ENCODE peak calls at places on chromosomes 2 and 18, in seven cellular contexts. G is HCT116, D is H1, S is K562, I is SK-N-SH, A is HepG2, C is GM12878. J is an unnamed sample. For H3K4me1, the result is how much of the 10 kb centered on the place peaks cover.

GRCh38 chr2:106584304-106584954 is 97.3 kb downstream of the CD8B2 start:
- DNase-seq in G (no peak), D (no peak), S (no peak), I (no peak), A (no peak), C (no peak), J (no peak)

GRCh38 chr2:30373881-30374302 is 73.2 kb upstream of the LCLAT1 start:
- DNase-seq in G (peak), D (no peak), S (no peak), I (no peak), A (no peak), C (no peak), J (no peak)

GRCh38 chr2:127423476-127423840 is 5.2 kb downstream of the PROC start:
- DNase-seq in G (no peak), D (no peak), S (no peak), I (peak), A (no peak), C (no peak), J (no peak)

GRCh38 chr18:76875390-76876330 is 53.3 kb downstream of the ZNF236 start:
- DNase-seq in G (peak), D (no peak), S (peak), I (peak), A (peak), C (no peak), J (peak)

GRCh38 chr2:65782996-65783650 is 350.7 kb upstream of the SPRED2 start:
- DNase-seq in G (no peak), D (no peak), S (no peak), I (no peak), A (no peak), C (no peak), J (no peak)

GRCh38 chr2:186460465-186460864 is 25.6 kb upstream of the ZC3H15 start:
- DNase-seq in G (no peak), D (no peak), S (peak), I (peak), A (peak), C (no peak), J (peak)

GRCh38 chr2:46187112-46187618 is 110.0 kb upstream of the EPAS1 start:
- DNase-seq in G (no peak), D (no peak), S (no peak), I (no peak), A (peak), C (peak), J (no peak)

GRCh38 chr18:11741505-11742145 is 52.6 kb downstream of the GNAL start:
- DNase-seq in G (peak), D (no peak), S (peak), I (peak), A (peak), C (no peak), J (no peak)

GRCh38 chr2:23529659-23530058 is 144.7 kb downstream of the KLHL29 start:
- DNase-seq in G (no peak), D (no peak), S (no peak), I (no peak), A (no peak), C (no peak), J (no peak)

GRCh38 chr18:7873316-7873715 is 306.2 kb downstream of the PTPRM start:
- DNase-seq in G (no peak), D (no peak), S (no peak), I (no peak), A (no peak), C (no peak), J (no peak)

GRCh38 chr2:113173563-113174368 is at the start of gene PSD4:
- DNase-seq in G (no peak), D (no peak), S (peak), I (no peak), A (no peak), C (peak), J (no peak)

GRCh38 chr2:44741507-44741906 is 200.0 kb upstream of the SIX3 start:
- DNase-seq in G (no peak), D (no peak), S (no peak), I (no peak), A (peak), C (no peak), J (no peak)

GRCh38 chr2:165281387-165281786 is 42.2 kb downstream of the SCN2A start:
- DNase-seq in G (no peak), D (no peak), S (no peak), I (no peak), A (no peak), C (no peak), J (no peak)

GRCh38 chr18:9475643-9476580 is 599 bp downstream of the RALBP1 start:
- DNase-seq in G (no peak), D (no peak), S (peak), I (peak), A (no peak), C (no peak), J (no peak)

GRCh38 chr2:101751276-101751675 is 53.8 kb downstream of the MAP4K4 start:
- DNase-seq in G (no peak), D (no peak), S (no peak), I (no peak), A (no peak), C (no peak), J (no peak)

GRCh38 chr2:230893338-230893737 is 28.6 kb downstream of the ITM2C start:
- DNase-seq in G (no peak), D (no peak), S (no peak), I (peak), A (no peak), C (no peak), J (no peak)

GRCh38 chr2:206958236-206958635 is 18.9 kb downstream of the CPO start:
- DNase-seq in G (no peak), D (no peak), S (no peak), I (no peak), A (no peak), C (no peak), J (no peak)

GRCh38 chr2:37893327-37893726 is 31.8 kb upstream of the RMDN2 start:
- DNase-seq in G (no peak), D (no peak), S (no peak), I (no peak), A (no peak), C (no peak), J (no peak)

GRCh38 chr2:24082787-24083566 is 1.7 kb downstream of the TP53I3 start:
- DNase-seq in G (no peak), D (no peak), S (no peak), I (no peak), A (no peak), C (no peak), J (no peak)

GRCh38 chr2:217937446-217937845 is 65.3 kb downstream of the TNS1 start:
- DNase-seq in G (no peak), D (no peak), S (no peak), I (peak), A (no peak), C (no peak), J (no peak)

GRCh38 chr18:75410611-75411010 is 16.9 kb downstream of the SMIM21 start:
- DNase-seq in G (no peak), D (no peak), S (no peak), I (no peak), A (no peak), C (no peak), J (no peak)

GRCh38 chr2:70828115-70828514 is 7.5 kb downstream of the CD207 start:
- DNase-seq in G (no peak), D (no peak), S (no peak), I (no peak), A (no peak), C (no peak), J (no peak)

GRCh38 chr2:70835643-70836042 is at the start of gene CD207:
- DNase-seq in G (no peak), D (no peak), S (peak), I (no peak), A (no peak), C (no peak), J (no peak)

GRCh38 chr2:11104794-11105660 is 50.2 kb upstream of the SLC66A3 start:
- DNase-seq in G (no peak), D (no peak), S (no peak), I (no peak), A (no peak), C (no peak), J (no peak)

GRCh38 chr2:68806511-68807109 is 64.6 kb downstream of the BMP10 start:
- DNase-seq in G (no peak), D (no peak), S (peak), I (no peak), A (no peak), C (no peak), J (no peak)

GRCh38 chr2:239537633-239538356 is 137.0 kb upstream of the HDAC4 start:
- DNase-seq in G (no peak), D (no peak), S (no peak), I (no peak), A (no peak), C (no peak), J (no peak)

GRCh38 chr2:203707530-203707929 is 1.1 kb downstream of the CD28 start:
- DNase-seq in G (no peak), D (no peak), S (no peak), I (no peak), A (no peak), C (no peak), J (no peak)

GRCh38 chr2:203708846-203709815 is 2.7 kb downstream of the CD28 start:
- DNase-seq in G (no peak), D (no peak), S (no peak), I (no peak), A (peak), C (no peak), J (no peak)

GRCh38 chr2:203713381-203713780 is 6.9 kb downstream of the CD28 start:
- DNase-seq in G (no peak), D (no peak), S (no peak), I (no peak), A (no peak), C (no peak), J (no peak)

GRCh38 chr2:203711399-203711798 is 5.0 kb downstream of the CD28 start:
- DNase-seq in G (no peak), D (no peak), S (no peak), I (no peak), A (no peak), C (no peak), J (no peak)

GRCh38 chr2:203710211-203710610 is 3.8 kb downstream of the CD28 start:
- DNase-seq in G (no peak), D (no peak), S (no peak), I (no peak), A (no peak), C (no peak), J (no peak)
- H3K4me3 ChIP-seq in G (no peak), D (no peak), S (no peak), I (no peak), A (no peak), C (no peak), J (no peak)

GRCh38 chr2:167380555-167380954 is 492.3 kb downstream of the XIRP2 start:
- DNase-seq in G (no peak), D (no peak), S (no peak), I (no peak), A (no peak), C (no peak), J (no peak)
- TF ChIP-seq YY1 in G (no peak), D (no peak), S (no peak), I (no peak), A (no peak), C (no peak), J (no peak)

GRCh38 chr2:178200331-178200730 is 6.0 kb downstream of the OSBPL6 start:
- DNase-seq in G (no peak), D (no peak), S (no peak), I (no peak), A (no peak), C (no peak), J (no peak)
- H3K4me1 ChIP-seq in G (under half), D (under half), S (under half), I (under half), A (under half), C (under half), J (under half)

GRCh38 chr2:201232125-201232815 is 28.1 kb upstream of the CASP8 start:
- DNase-seq in G (peak), D (peak), S (peak), I (peak), A (peak), C (peak), J (peak)
- H3K4me3 ChIP-seq in G (peak), D (no peak), S (no peak), I (peak), A (peak), C (peak), J (no peak)

GRCh38 chr2:205175831-205176230 is 506.5 kb upstream of the NRP2 start:
- DNase-seq in G (no peak), D (no peak), S (no peak), I (no peak), A (no peak), C (no peak), J (no peak)
- TF ChIP-seq YY1 in G (no peak), D (no peak), S (no peak), I (no peak), A (no peak), C (no peak), J (no peak)